ENCODE peak calls at places on chromosomes 6 and 20, in seven cellular contexts. W is BJ, I is upper lobe of right lung, Q is esophagus muscularis mucosa, M is astrocyte of the spinal cord, S is Peyer's patch, O is cardiac fibroblast. Z is an unnamed sample.

GRCh38 chr6:43444036-43444435 is 11.3 kb downstream of the DLK2 start:
- DNase-seq in W (no peak), I (no peak), Q (no peak), M (no peak), S (no peak), O (no peak), Z (no peak)

GRCh38 chr6:140001851-140002301 is 627.4 kb upstream of the CITED2 start:
- DNase-seq in W (peak; percentile 61), I (no peak), Q (no peak), M (peak; percentile 15), S (no peak), O (peak; percentile 35), Z (no peak)

GRCh38 chr20:52192296-52193007 is 873 bp upstream of the ZFP64 start:
- DNase-seq in W (no peak), I (peak; percentile 66), Q (no peak), M (peak; percentile 6), S (peak; percentile 52), O (peak; percentile 13), Z (no peak)

GRCh38 chr6:148999921-149000589 is 253.2 kb downstream of the UST start:
- DNase-seq in W (peak; percentile 57), I (no peak), Q (peak; percentile 90), M (peak; percentile 91), S (peak; percentile 41), O (peak; percentile 89), Z (peak; percentile 78)

GRCh38 chr6:120198033-120198432 is 848.5 kb upstream of the MAN1A1 start:
- DNase-seq in W (no peak), I (no peak), Q (no peak), M (peak; percentile 69), S (no peak), O (peak; percentile 48), Z (peak; percentile 12)

GRCh38 chr6:84243240-84243639 is 15.8 kb upstream of the CEP162 start:
- DNase-seq in W (no peak), I (no peak), Q (no peak), M (no peak), S (no peak), O (no peak), Z (no peak)

GRCh38 chr6:149212202-149212601 is 105.3 kb upstream of the TAB2 start:
- DNase-seq in W (no peak), I (no peak), Q (no peak), M (peak; percentile 46), S (no peak), O (no peak), Z (no peak)

GRCh38 chr6:126072834-126073233 is 86.5 kb downstream of the TRMT11 start:
- DNase-seq in W (no peak), I (no peak), Q (no peak), M (no peak), S (no peak), O (no peak), Z (no peak)

GRCh38 chr6:87714093-87714809 is 12.2 kb upstream of the AKIRIN2 start:
- DNase-seq in W (no peak), I (no peak), Q (no peak), M (peak; percentile 90), S (no peak), O (peak; percentile 94), Z (no peak)

GRCh38 chr20:53608456-53609413 is 15.1 kb upstream of the ZNF217 start:
- DNase-seq in W (no peak), I (peak; percentile 51), Q (no peak), M (peak; percentile 33), S (peak; percentile 35), O (no peak), Z (no peak)

GRCh38 chr6:125947581-125947980 is 9.0 kb upstream of the HINT3 start:
- DNase-seq in W (no peak), I (peak; percentile 74), Q (no peak), M (no peak), S (no peak), O (peak; percentile 71), Z (no peak)

GRCh38 chr6:30722280-30723112 is 2.3 kb downstream of the TUBB start:
- DNase-seq in W (no peak), I (peak; percentile 90), Q (peak; percentile 97), M (peak; percentile 72), S (peak; percentile 81), O (peak; percentile 83), Z (no peak)

GRCh38 chr20:20744170-20744725 is 31.8 kb upstream of the RALGAPA2 start:
- DNase-seq in W (no peak), I (no peak), Q (peak; percentile 87), M (no peak), S (no peak), O (no peak), Z (no peak)

GRCh38 chr20:37984018-37984785 is 49.1 kb downstream of the TTI1 start:
- DNase-seq in W (no peak), I (no peak), Q (no peak), M (no peak), S (no peak), O (no peak), Z (no peak)

GRCh38 chr6:72535124-72535523 is 86.7 kb upstream of the KCNQ5 start:
- DNase-seq in W (no peak), I (no peak), Q (no peak), M (no peak), S (no peak), O (no peak), Z (no peak)

GRCh38 chr20:62888406-62888805 is 26.8 kb upstream of the TCFL5 start:
- DNase-seq in W (no peak), I (no peak), Q (no peak), M (no peak), S (no peak), O (no peak), Z (no peak)

GRCh38 chr6:134740473-134741192 is 209.3 kb downstream of the ALDH8A1 start:
- DNase-seq in W (no peak), I (no peak), Q (no peak), M (peak; percentile 71), S (no peak), O (peak; percentile 54), Z (peak; percentile 35)

GRCh38 chr6:81166770-81167169 is 585.7 kb downstream of the TENT5A start:
- DNase-seq in W (no peak), I (no peak), Q (no peak), M (peak; percentile 81), S (no peak), O (peak; percentile 33), Z (peak; percentile 74)

GRCh38 chr6:159701413-159701999 is 8.5 kb upstream of the SOD2 start:
- DNase-seq in W (peak; percentile 93), I (no peak), Q (no peak), M (peak; percentile 86), S (no peak), O (peak; percentile 95), Z (peak; percentile 59)

GRCh38 chr6:124795879-124796838 is 166.1 kb upstream of the RNF217 start:
- DNase-seq in W (no peak), I (no peak), Q (no peak), M (peak; percentile 49), S (no peak), O (peak; percentile 44), Z (peak; percentile 41)

GRCh38 chr6:82397962-82398692 is 34.5 kb downstream of the TPBG start:
- DNase-seq in W (no peak), I (no peak), Q (no peak), M (peak; percentile 65), S (no peak), O (peak; percentile 90), Z (peak; percentile 48)

GRCh38 chr6:170291271-170292110 is 613 bp upstream of the DLL1 start:
- DNase-seq in W (no peak), I (peak; percentile 79), Q (no peak), M (no peak), S (peak; percentile 57), O (no peak), Z (no peak)

GRCh38 chr20:53839423-53840176 is 230.8 kb downstream of the BCAS1 start:
- DNase-seq in W (no peak), I (no peak), Q (no peak), M (no peak), S (peak; percentile 83), O (no peak), Z (no peak)

GRCh38 chr20:48771542-48771941 is 56.3 kb downstream of the PREX1 start:
- DNase-seq in W (peak; percentile 70), I (no peak), Q (no peak), M (peak; percentile 52), S (no peak), O (no peak), Z (no peak)

GRCh38 chr6:137811121-137811911 is 55.7 kb upstream of the TNFAIP3 start:
- DNase-seq in W (peak; percentile 54), I (peak; percentile 84), Q (no peak), M (peak; percentile 85), S (peak; percentile 74), O (peak; percentile 98), Z (peak; percentile 51)

GRCh38 chr20:47686545-47686944 is 98.7 kb downstream of the SULF2 start:
- DNase-seq in W (no peak), I (no peak), Q (no peak), M (peak; percentile 96), S (no peak), O (peak; percentile 58), Z (peak; percentile 89)

GRCh38 chr6:135922746-135923145 is 71.2 kb downstream of the PDE7B start:
- DNase-seq in W (peak; percentile 94), I (no peak), Q (no peak), M (peak; percentile 87), S (no peak), O (peak; percentile 51), Z (peak; percentile 92)

GRCh38 chr6:34359438-34360158 is 32.9 kb downstream of the NUDT3 start:
- DNase-seq in W (no peak), I (no peak), Q (no peak), M (peak; percentile 72), S (no peak), O (peak; percentile 48), Z (no peak)
- TF ChIP-seq CTCF in W (no peak), I (no peak), Q (no peak), M (no peak), S (no peak), O (no peak), Z (no peak)

GRCh38 chr6:8478418-8478817 is 43.1 kb upstream of the SLC35B3 start:
- DNase-seq in W (no peak), I (no peak), Q (no peak), M (no peak), S (no peak), O (no peak), Z (no peak)

GRCh38 chr6:8483650-8484049 is 48.3 kb upstream of the SLC35B3 start:
- DNase-seq in W (no peak), I (no peak), Q (no peak), M (no peak), S (no peak), O (no peak), Z (no peak)

DNA sequence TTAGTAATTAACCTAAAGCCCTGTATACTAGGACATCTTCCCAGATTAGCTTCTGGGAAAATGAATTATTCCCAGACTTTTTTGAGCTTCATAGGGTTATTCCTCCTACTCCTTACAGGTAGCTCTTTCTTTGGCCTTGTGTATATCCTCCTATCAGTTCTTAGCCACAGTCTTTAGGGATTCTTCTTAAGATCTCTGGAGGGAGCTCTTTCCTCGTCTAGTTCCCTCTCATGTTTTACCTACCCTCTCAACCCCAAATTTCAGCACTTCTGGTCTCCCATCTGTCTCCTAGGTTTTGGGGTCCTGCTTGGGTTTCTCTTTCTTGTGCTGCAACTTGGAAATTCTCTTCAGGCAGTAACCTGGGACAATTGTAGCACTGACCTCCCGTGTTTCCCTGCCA is 46.4 kb upstream of the SLC35B3 start:
- DNase-seq in W (no peak), I (no peak), Q (no peak), M (no peak), S (no peak), O (peak; percentile 5), Z (no peak)
- TF ChIP-seq CTCF in W (peak; percentile 38), I (no peak), Q (no peak), M (peak; percentile 15), S (no peak), O (no peak), Z (peak; percentile 39)

GRCh38 chr6:165049362-165049761 is 260.0 kb downstream of the C6orf118 start:
- DNase-seq in W (no peak), I (no peak), Q (no peak), M (no peak), S (no peak), O (peak; percentile 26), Z (no peak)
- TF ChIP-seq CTCF in W (peak; percentile 13), I (peak; percentile 8), Q (no peak), M (peak; percentile 33), S (no peak), O (peak; percentile 30), Z (peak; percentile 43)

GRCh38 chr20:24955045-24955444 is 6.0 kb downstream of the CST7 start:
- DNase-seq in W (no peak), I (no peak), Q (no peak), M (no peak), S (no peak), O (no peak), Z (no peak)
- TF ChIP-seq CTCF in W (no peak), I (no peak), Q (no peak), M (no peak), S (no peak), O (no peak), Z (no peak)

Z was measured in astrocyte of the cerebellum.